ENCODE peak calls at places on chromosomes 13 and 19, in five cellular contexts. O is K562, Q is HepG2, Y is SK-N-SH, T is GM12878. E is an unnamed sample.

GRCh38 chr13:73141292-73141771 is 82.5 kb downstream of the KLF5 start:
- DNase-seq in O (no peak), Q (peak; percentile 8), Y (no peak), T (no peak), E (no peak)

GRCh38 chr19:47006496-47006895 is 13.1 kb upstream of the NPAS1 start:
- DNase-seq in O (no peak), Q (no peak), Y (no peak), T (no peak), E (no peak)

GRCh38 chr19:9674669-9675357 is at the start of gene ZNF562:
- DNase-seq in O (peak; percentile 95), Q (peak; percentile 80), Y (peak; percentile 93), T (peak; percentile 45), E (peak; percentile 71)

GRCh38 chr19:12749938-12750521 is 1.6 kb upstream of the BEST2 start:
- DNase-seq in O (no peak), Q (no peak), Y (peak; percentile 54), T (no peak), E (no peak)

GRCh38 chr19:17243854-17244617 is 1.7 kb downstream of the NR2F6 start:
- DNase-seq in O (peak; percentile 81), Q (peak; percentile 51), Y (peak; percentile 71), T (no peak), E (no peak)

GRCh38 chr13:45928196-45928595 is 76.6 kb upstream of the SIAH3 start:
- DNase-seq in O (no peak), Q (no peak), Y (no peak), T (no peak), E (no peak)

GRCh38 chr13:106690779-106691178 is 122.8 kb upstream of the ARGLU1 start:
- DNase-seq in O (no peak), Q (no peak), Y (no peak), T (no peak), E (no peak)

GRCh38 chr13:55761986-55762385 is 1378.7 kb upstream of the PRR20A start:
- DNase-seq in O (no peak), Q (no peak), Y (no peak), T (no peak), E (no peak)

GRCh38 chr13:24381539-24382265 is 72.3 kb downstream of the C1QTNF9 start:
- DNase-seq in O (no peak), Q (no peak), Y (no peak), T (no peak), E (no peak)

GRCh38 chr19:42109896-42110295 is 22.4 kb downstream of the POU2F2 start:
- DNase-seq in O (no peak), Q (no peak), Y (no peak), T (no peak), E (no peak)

GRCh38 chr13:97119899-97120745 is 102.0 kb upstream of the MBNL2 start:
- DNase-seq in O (no peak), Q (no peak), Y (no peak), T (no peak), E (no peak)

GRCh38 chr19:48203227-48203793 is 32.8 kb downstream of the ZSWIM9 start:
- DNase-seq in O (peak; percentile 38), Q (no peak), Y (no peak), T (no peak), E (no peak)

GRCh38 chr19:48991823-48992570 is 1.1 kb downstream of the GYS1 start:
- DNase-seq in O (peak; percentile 73), Q (no peak), Y (peak; percentile 59), T (no peak), E (no peak)

GRCh38 chr13:113754691-113755090 is 4.3 kb upstream of the TMEM255B start:
- DNase-seq in O (no peak), Q (no peak), Y (no peak), T (no peak), E (no peak)

GRCh38 chr13:41900918-41901317 is 60.0 kb downstream of the VWA8 start:
- DNase-seq in O (no peak), Q (peak; percentile 73), Y (no peak), T (no peak), E (no peak)

GRCh38 chr13:35086667-35087066 is 144.6 kb downstream of the NBEA start:
- DNase-seq in O (no peak), Q (no peak), Y (no peak), T (no peak), E (no peak)

GRCh38 chr13:60448907-60449510 is 52.0 kb downstream of the TDRD3 start:
- DNase-seq in O (peak; percentile 49), Q (peak; percentile 31), Y (peak; percentile 24), T (no peak), E (peak; percentile 45)

GRCh38 chr19:45526143-45526542 is 18.9 kb downstream of the VASP start:
- DNase-seq in O (peak; percentile 76), Q (peak; percentile 78), Y (peak; percentile 91), T (no peak), E (no peak)

GRCh38 chr13:51801631-51802099 is 2.3 kb downstream of the DHRS12 start:
- DNase-seq in O (no peak), Q (no peak), Y (peak; percentile 56), T (no peak), E (no peak)

GRCh38 chr19:50189326-50189725 is 14.1 kb upstream of the MYH14 start:
- DNase-seq in O (no peak), Q (no peak), Y (no peak), T (no peak), E (no peak)

GRCh38 chr19:50195224-50195623 is 8.2 kb upstream of the MYH14 start:
- DNase-seq in O (no peak), Q (no peak), Y (no peak), T (no peak), E (no peak)

GRCh38 chr19:50191270-50191669 is 12.2 kb upstream of the MYH14 start:
- DNase-seq in O (no peak), Q (no peak), Y (no peak), T (peak; percentile 13), E (no peak)

GRCh38 chr19:50190439-50190891 is 13.0 kb upstream of the MYH14 start:
- DNase-seq in O (no peak), Q (no peak), Y (no peak), T (peak; percentile 37), E (peak; percentile 35)

GRCh38 chr19:50192463-50193211 is 10.8 kb upstream of the MYH14 start:
- DNase-seq in O (no peak), Q (no peak), Y (no peak), T (no peak), E (no peak)
- H3K4me3 ChIP-seq in O (no peak overlapping the region), Q (no peak overlapping the region), Y (no peak overlapping the region), T (no peak overlapping the region), E (no peak overlapping the region)

DNA sequence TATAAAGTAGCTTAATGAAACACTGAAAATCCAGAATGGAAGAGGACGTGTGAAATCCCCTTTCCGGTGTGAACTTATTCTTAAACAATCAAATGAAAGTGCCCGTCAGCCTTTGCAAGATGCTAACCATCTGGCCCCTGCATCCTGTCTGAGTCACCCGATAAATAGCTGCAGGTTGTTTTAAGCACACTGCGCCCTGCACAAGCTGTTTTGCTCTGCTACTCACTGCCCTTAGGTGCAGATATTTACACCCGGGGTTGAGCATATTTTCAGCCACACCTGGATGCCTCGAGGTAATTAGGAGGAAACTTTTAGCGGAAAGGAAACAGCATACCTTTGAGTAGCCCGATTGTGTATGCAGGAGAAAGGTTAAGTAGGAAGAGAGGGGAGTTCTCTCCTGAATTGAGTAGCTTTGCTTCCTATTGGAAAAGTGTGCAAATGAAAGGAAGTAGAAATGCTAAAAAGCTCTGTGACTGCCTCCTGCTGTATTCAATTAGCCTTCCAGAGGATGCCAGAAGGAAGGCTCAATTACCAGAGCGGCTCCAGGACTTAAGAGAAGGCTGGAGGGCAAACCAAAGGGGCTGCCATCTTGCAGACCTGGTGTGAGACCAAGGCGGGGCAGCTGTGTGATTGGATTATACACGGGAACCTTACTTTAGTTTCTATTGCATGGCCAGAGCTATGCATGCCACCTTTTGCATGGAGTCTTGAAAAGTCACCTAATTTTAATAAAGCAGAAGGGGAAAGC is 42.5 kb downstream of the IRS2 start:
- DNase-seq in O (peak; percentile 19), Q (no peak), Y (peak; percentile 79), T (no peak), E (no peak)
- TF ChIP-seq GABPA in O (no peak), Q (no peak), Y (peak; percentile 40), T (no peak), E (no peak)

GRCh38 chr19:1373534-1374249 is 10.0 kb upstream of the NDUFS7 start:
- DNase-seq in O (no peak), Q (peak; percentile 90), Y (no peak), T (no peak), E (no peak)
- TF ChIP-seq REST in O (no peak), Q (no peak), Y (no peak), T (no peak), E (no peak)

GRCh38 chr13:33154911-33155310 is 130.6 kb downstream of the STARD13 start:
- DNase-seq in O (no peak), Q (no peak), Y (no peak), T (no peak), E (no peak)

GRCh38 chr13:33153421-33154381 is 131.9 kb downstream of the STARD13 start:
- DNase-seq in O (no peak), Q (peak; percentile 10), Y (no peak), T (no peak), E (no peak)

GRCh38 chr13:33150146-33150545 is 133.9 kb downstream of the KL start:
- DNase-seq in O (no peak), Q (peak; percentile 34), Y (no peak), T (no peak), E (no peak)

GRCh38 chr13:33150662-33151061 is 134.4 kb downstream of the KL start:
- DNase-seq in O (no peak), Q (no peak), Y (no peak), T (peak; percentile 73), E (no peak)

GRCh38 chr13:33152389-33152788 is 133.2 kb downstream of the STARD13 start:
- DNase-seq in O (no peak), Q (no peak), Y (no peak), T (no peak), E (no peak)
- H3K4me3 ChIP-seq in O (no peak overlapping the region), Q (no peak overlapping the region), Y (no peak overlapping the region), T (no peak overlapping the region), E (no peak overlapping the region)

GRCh38 chr19:16042533-16043085 is 33.7 kb upstream of the TPM4 start:
- DNase-seq in O (no peak), Q (no peak), Y (peak; percentile 6), T (no peak), E (no peak)

GRCh38 chr19:16043156-16043757 is 33.0 kb upstream of the TPM4 start:
- DNase-seq in O (no peak), Q (no peak), Y (no peak), T (no peak), E (no peak)

GRCh38 chr19:16045171-16045570 is 31.1 kb upstream of the TPM4 start:
- DNase-seq in O (no peak), Q (no peak), Y (no peak), T (no peak), E (no peak)

GRCh38 chr19:16045893-16046292 is 30.4 kb upstream of the TPM4 start:
- DNase-seq in O (no peak), Q (no peak), Y (no peak), T (no peak), E (no peak)

DNA sequence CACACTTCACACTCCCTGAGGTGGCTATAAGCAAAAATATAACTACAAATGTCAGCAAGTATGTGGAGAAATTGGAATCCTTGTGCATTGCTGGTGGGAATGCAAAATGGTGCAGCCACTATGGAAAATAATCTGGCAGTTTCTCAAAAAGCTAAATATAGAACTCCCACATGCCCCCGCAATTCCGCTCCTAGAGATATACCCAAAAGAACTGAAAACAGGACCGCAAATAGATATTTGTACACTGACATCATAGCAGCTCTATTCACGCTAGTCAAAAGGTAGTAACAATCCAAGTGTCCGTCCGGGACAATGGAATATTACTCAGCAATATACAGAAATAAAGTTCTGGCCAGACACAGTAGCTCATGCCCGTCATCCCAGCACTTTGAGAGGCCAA is 31.5 kb upstream of the TPM4 start:
- DNase-seq in O (no peak), Q (no peak), Y (no peak), T (no peak), E (no peak)
- TF ChIP-seq GABPA in O (no peak), Q (no peak), Y (no peak), T (no peak), E (no peak)